ENCODE peak calls at places on chromosomes 7 and 10, in six cellular contexts. R is RWPE1, S is PC-3, W is spleen, N is H1, I is sigmoid colon. O is an unnamed sample.

GRCh38 chr10:124570646-124571045 is 109.0 kb downstream of the LHPP start:
- DNase-seq in R (no peak), S (no peak), W (no peak), N (no peak), I (peak; percentile 21), O (no peak)

GRCh38 chr10:117257701-117258100 is 16.8 kb downstream of the SLC18A2 start:
- DNase-seq in R (no peak), S (no peak), W (no peak), N (peak; percentile 31), I (no peak), O (no peak)

GRCh38 chr7:130441408-130441854 is 615 bp upstream of the CEP41 start:
- DNase-seq in R (no peak), S (peak; percentile 42), W (no peak), N (no peak), I (no peak), O (no peak)

GRCh38 chr10:4046030-4046429 is 261.0 kb upstream of the KLF6 start:
- DNase-seq in R (no peak), S (no peak), W (no peak), N (no peak), I (no peak), O (no peak)

GRCh38 chr7:130821864-130822263 is 87.9 kb upstream of the KLF14 start:
- DNase-seq in R (no peak), S (no peak), W (no peak), N (no peak), I (no peak), O (no peak)

GRCh38 chr7:148982596-148983219 is 45.6 kb downstream of the PDIA4 start:
- DNase-seq in R (no peak), S (peak; percentile 18), W (peak; percentile 76), N (no peak), I (no peak), O (no peak)

GRCh38 chr10:92640110-92640509 is 47.2 kb downstream of the KIF11 start:
- DNase-seq in R (no peak), S (peak; percentile 48), W (no peak), N (no peak), I (no peak), O (no peak)

GRCh38 chr10:129509155-129509554 is 42.1 kb downstream of the MGMT start:
- DNase-seq in R (no peak), S (no peak), W (no peak), N (no peak), I (no peak), O (no peak)

GRCh38 chr10:127853868-127854768 is 38.6 kb downstream of the CLRN3 start:
- DNase-seq in R (peak; percentile 79), S (peak; percentile 73), W (peak; percentile 90), N (peak; percentile 85), I (peak; percentile 78), O (no peak)

GRCh38 chr7:12162420-12163113 is 48.5 kb upstream of the TMEM106B start:
- DNase-seq in R (peak; percentile 50), S (peak; percentile 90), W (no peak), N (no peak), I (no peak), O (no peak)

GRCh38 chr10:43221419-43222293 is 45.2 kb downstream of the RASGEF1A start:
- DNase-seq in R (no peak), S (peak; percentile 17), W (peak; percentile 72), N (peak; percentile 76), I (peak; percentile 45), O (peak; percentile 49)

GRCh38 chr7:83794834-83795233 is 145.9 kb upstream of the SEMA3E start:
- DNase-seq in R (no peak), S (no peak), W (no peak), N (no peak), I (no peak), O (no peak)

GRCh38 chr10:100025528-100026070 is 15.9 kb upstream of the DNMBP start:
- DNase-seq in R (no peak), S (no peak), W (no peak), N (no peak), I (no peak), O (no peak)

GRCh38 chr10:74825371-74826141 is 844 bp upstream of the KAT6B start:
- DNase-seq in R (no peak), S (peak; percentile 74), W (peak; percentile 96), N (peak; percentile 80), I (no peak), O (no peak)

GRCh38 chr10:117929321-117930067 is 117.2 kb downstream of the RAB11FIP2 start:
- DNase-seq in R (no peak), S (no peak), W (no peak), N (no peak), I (no peak), O (no peak)

GRCh38 chr10:103884681-103885139 is 29.3 kb upstream of the SH3PXD2A start:
- DNase-seq in R (peak; percentile 86), S (peak; percentile 75), W (no peak), N (peak; percentile 61), I (no peak), O (no peak)

GRCh38 chr10:77710081-77710551 is 72.5 kb upstream of the KCNMA1 start:
- DNase-seq in R (no peak), S (no peak), W (no peak), N (peak; percentile 79), I (no peak), O (no peak)

GRCh38 chr7:158740657-158741293 is 36.2 kb upstream of the NCAPG2 start:
- DNase-seq in R (peak; percentile 58), S (peak; percentile 90), W (no peak), N (peak; percentile 31), I (peak; percentile 89), O (no peak)

GRCh38 chr7:66626236-66626957 is 2.3 kb upstream of the KCTD7 start:
- DNase-seq in R (no peak), S (peak; percentile 32), W (no peak), N (no peak), I (peak; percentile 77), O (no peak)
- H3K27ac ChIP-seq in R (no peak overlapping the region), S (no peak overlapping the region), W (no peak overlapping the region), N (no peak overlapping the region), I (peak overlapping the region; percentile 97), O (no peak overlapping the region)

DNA sequence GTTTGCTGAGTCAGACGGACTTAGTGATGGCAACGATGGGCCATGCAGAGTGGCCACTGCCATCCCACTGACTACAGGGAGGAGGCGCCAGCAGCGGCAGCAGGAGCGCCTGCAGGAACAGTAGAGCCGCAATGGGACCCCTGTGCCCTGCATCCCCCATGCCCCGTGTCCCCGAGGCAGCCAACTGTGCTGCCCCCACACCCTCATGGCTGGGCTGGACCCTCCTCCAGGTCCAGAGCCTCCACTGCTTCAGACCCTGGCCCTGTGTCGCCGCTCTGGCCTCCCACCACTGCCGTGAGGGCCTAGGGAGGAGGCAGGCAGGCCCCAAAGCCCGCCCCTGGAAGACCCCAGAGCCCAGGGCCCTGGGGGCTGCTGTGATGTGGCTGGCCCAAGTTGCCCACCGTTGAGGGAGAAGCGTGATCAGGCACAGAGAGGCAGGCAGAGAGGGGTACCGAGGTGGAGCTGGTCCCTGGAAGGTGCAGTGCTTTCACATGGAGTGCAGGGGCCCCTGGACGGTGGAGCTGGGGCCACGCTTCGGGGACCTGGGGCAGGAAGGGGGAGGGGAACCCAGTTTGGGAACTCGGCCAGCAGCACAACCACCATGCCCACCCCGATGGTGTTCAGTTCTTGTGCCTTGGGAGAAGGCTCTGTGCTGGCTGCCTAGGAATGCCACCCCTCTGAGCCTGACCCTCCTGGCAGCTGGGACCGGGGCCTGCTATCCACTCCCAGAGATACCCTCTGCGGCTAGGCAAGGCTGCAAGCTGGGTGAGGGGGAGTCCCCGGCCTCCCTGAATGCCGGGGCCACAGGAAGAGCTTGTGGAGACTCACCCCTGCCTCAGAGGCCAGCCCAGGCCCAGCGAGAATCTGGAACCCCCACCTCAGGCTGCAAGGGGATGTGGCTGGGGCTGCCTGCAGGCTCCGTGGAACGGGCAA is 32.6 kb downstream of the DKK1 start:
- DNase-seq in R (no peak), S (no peak), W (peak; percentile 61), N (no peak), I (no peak), O (peak; percentile 28)
- H3K27ac ChIP-seq in R (no peak overlapping the region), S (no peak overlapping the region), W (no peak overlapping the region), N (no peak overlapping the region), I (no peak overlapping the region), O (no peak overlapping the region)

GRCh38 chr7:128833148-128833938 is 3.1 kb downstream of the FLNC start:
- DNase-seq in R (no peak), S (peak; percentile 64), W (peak; percentile 66), N (peak; percentile 66), I (peak; percentile 94), O (peak; percentile 63)

GRCh38 chr7:128832880-128833147 is 2.6 kb downstream of the FLNC start:
- DNase-seq in R (no peak), S (no peak), W (no peak), N (no peak), I (no peak), O (no peak)

GRCh38 chr7:128835231-128835751 is 5.1 kb downstream of the FLNC start:
- DNase-seq in R (no peak), S (no peak), W (no peak), N (no peak), I (peak; percentile 64), O (no peak)

GRCh38 chr7:128831994-128832879 is 2.0 kb downstream of the FLNC start:
- DNase-seq in R (no peak), S (peak; percentile 15), W (peak; percentile 63), N (peak; percentile 78), I (peak; percentile 84), O (no peak)

DNA sequence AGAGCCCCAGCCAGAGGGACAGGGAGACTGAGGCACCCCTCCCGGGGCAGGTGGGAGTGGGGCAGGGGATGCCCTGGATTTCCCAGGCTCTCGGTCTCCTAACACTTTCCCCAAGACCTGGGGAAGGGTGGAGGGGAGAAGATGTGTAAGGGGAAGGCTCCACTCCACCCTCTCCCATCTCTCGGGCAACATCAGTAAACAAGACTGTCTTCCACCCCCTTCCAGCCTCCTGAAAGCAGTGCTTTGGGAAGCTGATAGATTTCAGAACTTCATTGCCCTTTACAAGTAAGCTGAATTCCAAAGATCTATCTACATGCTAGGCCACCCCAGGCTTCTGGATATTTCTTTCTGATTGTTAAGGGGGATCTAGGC is 3.7 kb downstream of the FLNC start:
- DNase-seq in R (no peak), S (peak; percentile 21), W (no peak), N (no peak), I (no peak), O (no peak)
- H3K27ac ChIP-seq in R (no peak overlapping the region), S (peak overlapping the region; percentile 64), W (no peak overlapping the region), N (no peak overlapping the region), I (peak overlapping the region; percentile 99), O (no peak overlapping the region)

GRCh38 chr10:63554666-63555065 is 33.5 kb downstream of the REEP3 start:
- DNase-seq in R (peak; percentile 27), S (peak; percentile 89), W (peak; percentile 87), N (no peak), I (no peak), O (peak; percentile 55)

GRCh38 chr10:63553031-63553430 is 31.8 kb downstream of the REEP3 start:
- DNase-seq in R (peak; percentile 66), S (peak; percentile 99), W (no peak), N (no peak), I (no peak), O (no peak)

GRCh38 chr10:63549810-63550209 is 28.6 kb downstream of the REEP3 start:
- DNase-seq in R (no peak), S (no peak), W (no peak), N (no peak), I (no peak), O (no peak)

GRCh38 chr10:63555330-63555729 is 34.1 kb downstream of the REEP3 start:
- DNase-seq in R (no peak), S (no peak), W (no peak), N (no peak), I (no peak), O (no peak)

GRCh38 chr10:63553473-63553872 is 32.3 kb downstream of the REEP3 start:
- DNase-seq in R (peak; percentile 41), S (peak; percentile 83), W (no peak), N (no peak), I (no peak), O (no peak)
- H3K27ac ChIP-seq in R (peak overlapping the region; percentile 93), S (peak overlapping the region; percentile 92), W (no peak overlapping the region), N (no peak overlapping the region), I (no peak overlapping the region), O (peak overlapping the region; percentile 98)